ENCODE peak calls at places on chromosomes 13 and 19, in six cellular contexts. P, N, E, Y, U and R are unnamed samples.

GRCh38 chr13:44211753-44212152 is 161.9 kb upstream of the SERP2 start:
- DNase-seq in Y (no peak), U (no peak), N (no peak), P (no peak), E (no peak), R (no peak)

GRCh38 chr19:49599378-49600298 is 8.7 kb downstream of the PRR12 start:
- DNase-seq in Y (no peak), E (no peak), P (no peak), N (no peak), U (no peak), R (no peak)

GRCh38 chr19:12194827-12195500 is 32.1 kb downstream of the ZNF136 start:
- DNase-seq in P (no peak), E (no peak), U (peak), N (peak), Y (peak), R (no peak)

GRCh38 chr19:56661248-56661647 is 10.3 kb downstream of the ZNF835 start:
- DNase-seq in Y (no peak), E (no peak), N (no peak), P (no peak), U (no peak), R (no peak)

GRCh38 chr13:89943139-89943538 is 1404.3 kb upstream of the MIR17HG start:
- DNase-seq in E (no peak), P (no peak), U (no peak), N (no peak), Y (no peak), R (no peak)

GRCh38 chr13:70016116-70016515 is 91.5 kb upstream of the ATXN8OS start:
- DNase-seq in Y (no peak), P (no peak), N (no peak), E (no peak), U (no peak), R (no peak)

GRCh38 chr19:32453736-32454135 is 48.2 kb downstream of the DPY19L3 start:
- DNase-seq in Y (no peak), P (no peak), N (no peak), E (no peak), U (no peak), R (no peak)

GRCh38 chr13:23428183-23428528 is 5.3 kb downstream of the SACS start:
- DNase-seq in N (no peak), Y (no peak), E (no peak), U (peak), P (no peak), R (no peak)

GRCh38 chr19:15126511-15126910 is 19.3 kb downstream of the SYDE1 start:
- DNase-seq in U (no peak), Y (no peak), P (no peak), E (no peak), N (no peak), R (no peak)

GRCh38 chr19:7795555-7796161 is 32.6 kb downstream of the CLEC4M start:
- DNase-seq in U (no peak), Y (no peak), N (no peak), E (no peak), P (no peak), R (no peak)

GRCh38 chr19:39126593-39127187 is 1.1 kb downstream of the PAK4 start:
- DNase-seq in E (no peak), N (peak), P (peak), U (peak), Y (peak), R (no peak)

GRCh38 chr19:44576843-44577565 is 36.4 kb upstream of the IGSF23 start:
- DNase-seq in Y (peak), P (peak), E (no peak), U (peak), N (peak), R (peak)

DNA sequence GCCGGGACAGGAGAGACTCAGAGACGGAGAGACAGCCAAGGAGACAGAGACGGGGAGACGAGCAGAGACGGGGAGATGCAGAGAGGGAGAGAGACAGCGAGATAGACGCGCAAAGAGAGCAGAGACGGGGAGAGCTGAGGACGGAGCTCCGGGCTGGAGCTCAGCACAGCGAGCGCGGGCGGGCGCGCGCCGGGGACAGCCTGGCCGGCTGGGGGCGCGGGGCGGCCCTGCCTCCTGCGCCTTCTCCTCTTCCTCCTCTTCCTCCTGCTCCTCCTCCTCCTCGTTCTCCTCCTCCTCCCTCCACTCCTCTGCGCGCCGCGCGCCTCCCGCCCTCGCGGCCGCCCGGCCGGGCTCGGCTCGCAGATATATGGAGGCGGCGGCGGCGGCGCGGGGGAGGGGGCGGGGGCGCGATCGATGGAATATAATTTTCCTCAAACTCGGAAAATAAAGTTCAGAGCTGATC is at the start of gene ERFL:
- DNase-seq in Y (no peak), N (no peak), U (no peak), P (no peak), E (no peak), R (peak)
- TF ChIP-seq EZH2 in Y (peak), N (no peak), U (no peak), P (peak), E (no peak), R (no peak)

DNA sequence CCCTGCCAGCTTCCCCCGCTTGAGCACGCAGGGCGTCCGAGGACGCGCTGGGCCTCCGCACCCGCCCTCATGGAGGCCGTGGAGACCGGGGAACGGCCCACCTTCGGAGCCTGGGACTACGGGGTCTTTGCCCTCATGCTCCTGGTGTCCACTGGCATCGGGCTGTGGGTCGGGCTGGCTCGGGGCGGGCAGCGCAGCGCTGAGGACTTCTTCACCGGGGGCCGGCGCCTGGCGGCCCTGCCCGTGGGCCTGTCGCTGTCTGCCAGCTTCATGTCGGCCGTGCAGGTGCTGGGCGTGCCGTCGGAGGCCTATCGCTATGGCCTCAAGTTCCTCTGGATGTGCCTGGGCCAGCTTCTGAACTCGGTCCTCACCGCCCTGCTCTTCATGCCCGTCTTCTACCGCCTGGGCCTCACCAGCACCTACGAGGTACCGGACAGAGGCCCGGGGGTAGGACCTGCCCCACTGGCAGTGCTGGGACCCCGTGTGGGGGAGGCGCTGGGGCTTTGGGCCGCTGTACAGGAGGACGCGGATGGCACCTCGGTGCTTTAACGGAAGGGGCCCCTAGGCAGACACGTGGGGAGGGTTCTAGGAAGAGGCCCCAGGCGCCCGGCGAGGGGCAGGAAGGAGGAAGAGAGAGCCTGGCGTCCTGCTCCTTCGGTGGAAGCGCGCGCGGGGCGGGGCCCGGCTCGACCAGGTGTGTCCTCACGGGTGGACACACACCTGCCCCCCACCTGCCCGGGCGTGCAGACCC is 681 bp downstream of the SLC5A5 start:
- DNase-seq in Y (no peak), E (no peak), P (no peak), U (no peak), N (no peak), R (no peak)
- TF ChIP-seq EZH2 in Y (peak), E (no peak), P (no peak), U (no peak), N (no peak), R (no peak)

GRCh38 chr19:13297023-13297422 is 146.8 kb downstream of the IER2 start:
- DNase-seq in Y (no peak), U (no peak), N (no peak), P (no peak), E (no peak), R (no peak)

GRCh38 chr19:13301627-13302334 is 151.6 kb downstream of the IER2 start:
- DNase-seq in N (no peak), U (no peak), E (no peak), P (no peak), Y (no peak), R (no peak)

GRCh38 chr19:13300421-13301030 is 150.3 kb downstream of the IER2 start:
- DNase-seq in U (no peak), P (no peak), E (no peak), Y (no peak), N (no peak), R (no peak)

GRCh38 chr19:13299838-13300237 is 149.6 kb downstream of the IER2 start:
- DNase-seq in E (no peak), N (no peak), P (no peak), U (no peak), Y (no peak), R (no peak)

DNA sequence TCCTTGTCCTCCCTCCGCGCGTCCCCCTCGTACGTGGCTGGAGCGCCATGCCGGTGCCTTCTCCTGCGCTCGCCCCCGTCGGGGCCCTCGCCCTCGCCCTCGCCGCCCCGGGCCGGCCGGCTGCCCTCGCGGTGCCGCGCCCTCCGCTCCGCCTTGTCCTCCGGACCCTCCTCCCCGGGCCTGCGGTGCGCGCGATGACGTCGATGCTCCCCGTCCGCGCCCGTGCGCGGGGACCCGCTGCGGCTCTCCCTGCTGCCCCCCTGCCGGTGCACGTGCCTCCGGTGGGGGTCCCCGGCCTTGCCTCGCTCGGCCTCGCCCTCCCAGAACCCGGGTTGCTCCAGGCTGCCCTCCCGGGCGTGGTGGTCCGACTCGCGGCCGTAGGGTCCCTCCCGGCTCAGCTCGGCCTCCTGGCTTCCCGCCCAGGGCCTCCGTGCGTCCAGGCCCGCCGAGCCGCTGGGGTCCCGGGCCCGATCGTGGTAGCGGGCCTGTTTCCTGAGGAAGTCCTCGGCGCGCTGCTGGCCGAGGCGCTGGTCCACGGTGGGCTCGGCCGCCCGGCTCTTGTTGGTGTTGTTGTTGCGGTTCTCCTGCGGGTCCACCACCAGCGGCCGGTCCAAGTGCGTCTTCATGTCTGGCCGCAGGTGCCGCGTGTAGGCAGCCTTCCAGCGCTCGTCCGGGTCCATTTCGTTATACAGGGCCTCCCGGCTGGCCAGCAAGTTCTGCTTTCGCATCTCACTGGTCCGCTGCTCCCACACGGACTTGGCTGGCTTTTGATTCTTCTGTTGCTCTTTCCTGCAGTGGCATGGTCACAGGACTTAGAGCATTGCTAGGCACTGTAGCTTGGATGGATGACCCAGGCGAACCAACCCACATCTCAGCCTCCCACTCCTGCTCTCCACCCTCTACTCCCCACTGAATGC is 148.6 kb downstream of the IER2 start:
- DNase-seq in Y (no peak), E (no peak), U (no peak), N (no peak), P (no peak), R (no peak)
- TF ChIP-seq EZH2 in Y (no peak), E (no peak), U (peak), N (no peak), P (no peak), R (no peak)

DNA sequence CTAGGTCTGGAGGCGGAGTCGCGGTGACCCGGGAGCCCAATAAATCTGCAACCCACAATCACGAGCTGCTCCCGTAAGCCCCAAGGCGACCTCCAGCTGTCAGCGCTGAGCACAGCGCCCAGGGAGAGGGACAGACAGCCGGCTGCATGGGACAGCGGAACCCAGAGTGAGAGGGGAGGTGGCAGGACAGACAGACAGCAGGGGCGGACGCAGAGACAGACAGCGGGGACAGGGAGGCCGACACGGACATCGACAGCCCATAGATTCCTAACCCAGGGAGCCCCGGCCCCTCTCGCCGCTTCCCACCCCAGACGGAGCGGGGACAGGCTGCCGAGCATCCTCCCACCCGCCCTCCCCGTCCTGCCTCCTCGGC is at the start of gene SLC5A5:
- DNase-seq in P (no peak), N (no peak), U (no peak), Y (no peak), E (no peak), R (no peak)
- TF ChIP-seq EZH2 in P (no peak), N (no peak), U (peak), Y (peak), E (no peak), R (no peak)

GRCh38 chr19:821228-821975 is at the start of gene PLPPR3:
- DNase-seq in E (no peak), U (no peak), Y (no peak), N (no peak), P (peak), R (no peak)
- TF ChIP-seq EZH2 in E (no peak), U (peak), Y (no peak), N (no peak), P (no peak), R (no peak)

GRCh38 chr13:27970382-27971235 is 1.5 kb upstream of the CDX2 start:
- DNase-seq in Y (no peak), E (no peak), N (no peak), P (no peak), U (no peak), R (no peak)

GRCh38 chr13:27969866-27970229 is 733 bp upstream of the CDX2 start:
- DNase-seq in U (no peak), P (no peak), N (no peak), E (no peak), Y (no peak), R (no peak)

GRCh38 chr13:27967736-27968315 is 1.3 kb downstream of the CDX2 start:
- DNase-seq in U (no peak), E (no peak), N (no peak), P (no peak), Y (no peak), R (no peak)

GRCh38 chr13:27968316-27969072 is 621 bp downstream of the CDX2 start:
- DNase-seq in U (no peak), Y (peak), E (no peak), N (no peak), P (no peak), R (no peak)

DNA sequence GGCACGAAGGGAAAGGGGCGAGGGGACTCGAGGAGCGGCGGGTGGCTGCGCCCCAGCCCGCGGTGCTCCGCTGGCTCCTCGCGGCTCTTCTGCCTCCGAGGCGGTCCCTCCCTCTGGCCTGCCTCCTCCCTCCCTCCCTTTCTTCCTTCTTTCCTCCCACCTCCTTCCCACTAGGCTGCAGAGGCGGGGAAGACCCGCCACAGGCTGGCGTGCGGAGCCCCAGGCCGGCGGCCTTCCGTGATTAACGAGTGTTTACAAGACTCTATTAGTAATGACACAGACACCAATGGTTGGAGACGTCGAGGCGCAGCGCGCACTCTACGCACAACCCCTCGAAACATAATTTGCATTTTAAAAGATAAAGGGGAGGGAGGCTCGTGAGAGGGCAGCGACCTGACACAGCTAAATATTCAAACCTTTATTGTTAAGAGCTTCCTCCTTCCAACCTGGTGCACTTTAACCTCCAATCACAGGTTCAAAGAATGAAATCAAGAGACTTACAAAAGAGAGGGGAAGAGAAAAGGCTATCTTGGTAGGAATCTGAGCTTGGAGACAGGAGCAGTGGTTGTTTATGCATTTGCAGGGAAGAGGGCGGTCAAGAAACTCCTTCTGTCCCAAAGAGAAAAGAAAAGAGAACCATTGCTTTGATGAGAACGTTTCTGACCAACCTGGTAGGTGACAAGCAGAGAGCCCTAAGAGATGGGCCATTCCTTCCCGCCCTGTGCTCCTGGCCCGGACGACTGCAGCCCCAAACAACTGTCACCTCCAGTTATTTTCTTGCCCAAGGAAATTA is at the start of gene CDX2:
- DNase-seq in N (no peak), U (no peak), Y (no peak), P (peak), E (no peak), R (no peak)
- TF ChIP-seq EZH2 in N (peak), U (no peak), Y (peak), P (no peak), E (no peak), R (no peak)

GRCh38 chr19:4581381-4582111 is 22.1 kb upstream of the SEMA6B start:
- DNase-seq in P (no peak), U (no peak), N (peak), E (no peak), Y (peak), R (no peak)

GRCh38 chr19:4584670-4585460 is 25.4 kb upstream of the SEMA6B start:
- DNase-seq in N (peak), E (no peak), U (no peak), P (no peak), Y (no peak), R (no peak)

GRCh38 chr19:4583961-4584669 is 24.6 kb upstream of the SEMA6B start:
- DNase-seq in E (no peak), N (no peak), Y (peak), P (no peak), U (peak), R (no peak)

GRCh38 chr19:4582112-4582553 is 22.6 kb upstream of the SEMA6B start:
- DNase-seq in N (no peak), P (no peak), U (peak), E (no peak), Y (peak), R (no peak)

GRCh38 chr19:4582980-4583842 is 23.7 kb upstream of the SEMA6B start:
- DNase-seq in E (no peak), N (no peak), P (no peak), U (no peak), Y (peak), R (no peak)
- TF ChIP-seq EZH2 in E (no peak), N (no peak), P (no peak), U (no peak), Y (no peak), R (no peak)

GRCh38 chr13:103556681-103557080 is 490.5 kb upstream of the SLC10A2 start:
- DNase-seq in E (no peak), Y (no peak), P (no peak), N (no peak), U (no peak), R (no peak)

DNA sequence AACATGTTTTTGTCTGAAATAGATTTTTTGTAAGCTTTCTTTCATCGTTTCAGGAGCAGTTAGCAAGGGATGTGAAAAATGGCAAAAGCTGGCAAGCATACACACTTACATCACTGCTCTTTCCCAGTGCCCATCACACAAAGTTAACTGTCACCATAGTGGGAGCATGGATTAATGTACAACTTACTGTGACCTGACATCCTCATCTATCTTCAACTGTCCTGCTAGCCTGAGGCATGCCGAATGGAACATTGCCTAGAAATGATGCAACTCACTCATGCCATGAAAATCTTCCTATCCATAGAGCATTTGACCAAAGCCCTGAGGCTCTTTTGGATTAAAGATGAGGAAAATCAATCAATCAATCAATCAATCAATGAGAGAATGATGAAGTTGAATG is 491.7 kb upstream of the SLC10A2 start:
- DNase-seq in U (no peak), Y (no peak), E (no peak), N (no peak), P (no peak), R (no peak)
- TF ChIP-seq EZH2 in U (no peak), Y (no peak), E (no peak), N (no peak), P (no peak), R (no peak)

DNA sequence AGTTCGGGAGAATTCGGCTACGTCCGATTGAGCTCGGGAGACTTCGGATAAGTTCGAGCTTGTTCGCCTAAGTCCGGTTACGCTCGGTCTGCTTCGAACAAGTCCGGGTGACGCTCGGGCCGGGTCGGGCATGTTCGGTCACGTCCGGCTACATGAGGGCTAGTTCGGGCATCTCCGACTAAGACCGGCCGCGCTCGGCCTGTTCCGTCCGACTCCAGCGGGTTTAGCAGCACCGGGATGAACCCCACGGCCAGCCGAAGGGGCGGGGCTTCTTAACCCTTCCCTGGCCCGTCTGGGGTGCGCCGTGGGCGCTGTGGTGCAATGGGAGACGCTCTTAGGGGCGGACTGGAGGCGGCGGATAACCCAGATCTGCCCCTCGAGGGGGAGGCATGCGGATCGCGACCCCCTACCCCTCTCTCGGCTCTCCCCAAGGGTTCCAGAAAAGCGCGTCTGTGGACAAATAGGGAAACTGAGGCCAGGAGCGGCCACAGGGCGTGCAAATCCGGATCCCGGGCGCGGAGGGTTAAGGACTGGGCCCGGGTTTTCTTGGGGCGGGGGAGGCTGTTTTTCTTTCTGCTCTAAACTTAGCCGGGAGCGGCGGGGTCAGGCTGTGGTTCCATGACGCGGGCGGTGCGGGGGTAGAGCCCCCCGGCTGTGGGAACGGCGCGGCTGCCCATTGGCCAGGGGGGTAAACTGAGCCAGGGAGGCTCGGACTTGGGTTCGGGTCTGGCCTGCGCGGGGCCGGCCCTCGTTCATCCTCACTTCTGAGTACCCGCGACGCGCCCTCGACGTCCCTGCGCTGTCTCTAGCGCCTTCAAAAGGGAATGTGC is 1.5 kb downstream of the PDE4C start:
- DNase-seq in U (peak), N (peak), P (peak), E (peak), Y (peak), R (peak)
- TF ChIP-seq EZH2 in U (no peak), N (peak), P (no peak), E (no peak), Y (no peak), R (no peak)